ENCODE peak calls at places on chromosomes 16 and 17, in four cellular contexts. Q is CD8-positive, alpha-beta T cell; J is mucosa of descending colon; F is tibial artery. R is an unnamed sample.
A peak's percentile ranks its signal among the peaks of the same experiment; 100 is the strongest.

GRCh38 chr16:47134550-47134949 is 9.2 kb downstream of the NETO2 start:
- DNase-seq in F (no peak), Q (no peak), J (no peak), R (no peak)

GRCh38 chr17:17924131-17924856 is 47.9 kb downstream of the TOM1L2 start:
- DNase-seq in J (no peak), Q (no peak), F (no peak), R (no peak)

GRCh38 chr17:76370261-76370993 is 14.0 kb upstream of the SPHK1 start:
- DNase-seq in J (peak; percentile 53), Q (no peak), F (peak; percentile 84), R (peak; percentile 86)

GRCh38 chr17:21345236-21345635 is 30.9 kb upstream of the KCNJ12 start:
- DNase-seq in J (no peak), F (peak; percentile 62), Q (no peak), R (no peak)

GRCh38 chr16:78955206-78955605 is 645.3 kb downstream of the MAF start:
- DNase-seq in J (no peak), F (no peak), Q (no peak), R (no peak)

GRCh38 chr17:61757168-61757567 is 106.2 kb downstream of the BRIP1 start:
- DNase-seq in J (no peak), F (no peak), Q (no peak), R (no peak)

GRCh38 chr16:86529160-86529559 is 18.8 kb downstream of the FOXF1 start:
- DNase-seq in J (no peak), F (no peak), Q (no peak), R (no peak)

GRCh38 chr16:79598341-79599181 is 2.0 kb downstream of the MAF start:
- DNase-seq in Q (no peak), F (peak; percentile 81), J (peak; percentile 54), R (peak; percentile 54)

GRCh38 chr16:19704321-19705130 is 13.5 kb downstream of the KNOP1 start:
- DNase-seq in F (no peak), Q (no peak), J (no peak), R (peak; percentile 94)

GRCh38 chr17:4519361-4519788 is 20.7 kb downstream of the SPNS2 start:
- DNase-seq in F (no peak), Q (no peak), J (no peak), R (no peak)

GRCh38 chr17:69761767-69762321 is 313.2 kb upstream of the KCNJ16 start:
- DNase-seq in Q (no peak), F (no peak), J (no peak), R (peak; percentile 89)

GRCh38 chr16:9123871-9124270 is 32.4 kb downstream of the HAPSTR1 start:
- DNase-seq in F (peak; percentile 76), Q (no peak), J (peak; percentile 91), R (no peak)

GRCh38 chr17:82536220-82537201 is 17.0 kb downstream of the FOXK2 start:
- DNase-seq in F (no peak), Q (no peak), J (no peak), R (peak; percentile 94)

GRCh38 chr16:29029168-29029994 is 44.5 kb downstream of the LAT start:
- DNase-seq in F (no peak), J (no peak), Q (no peak), R (peak; percentile 96)

GRCh38 chr16:72221216-72221995 is 49.5 kb upstream of the PMFBP1 start:
- DNase-seq in F (no peak), Q (no peak), J (no peak), R (no peak)

GRCh38 chr17:56893503-56893902 is 20.3 kb downstream of the TRIM25 start:
- DNase-seq in F (no peak), J (no peak), Q (no peak), R (no peak)

GRCh38 chr17:72116692-72117469 is 3.9 kb upstream of the SOX9 start:
- DNase-seq in Q (no peak), J (peak; percentile 44), F (no peak), R (peak; percentile 48)

GRCh38 chr17:81260641-81261040 is 21.5 kb downstream of the NDUFAF8 start:
- DNase-seq in F (no peak), Q (no peak), J (peak; percentile 21), R (no peak)

GRCh38 chr16:48864055-48864454 is 254.1 kb upstream of the N4BP1 start:
- DNase-seq in J (no peak), Q (no peak), F (no peak), R (no peak)

GRCh38 chr16:49858200-49859129 is 2.6 kb upstream of the ZNF423 start:
- DNase-seq in F (peak; percentile 86), Q (no peak), J (peak; percentile 74), R (peak; percentile 51)

GRCh38 chr17:67503184-67503583 is 126.1 kb downstream of the PITPNC1 start:
- DNase-seq in J (no peak), Q (no peak), F (no peak), R (no peak)

GRCh38 chr17:5672815-5673430 is 88.6 kb upstream of the NLRP1 start:
- DNase-seq in Q (no peak), J (no peak), F (no peak), R (no peak)

GRCh38 chr16:86931410-86931941 is 353.1 kb downstream of the FOXL1 start:
- DNase-seq in Q (no peak), J (no peak), F (peak; percentile 84), R (peak; percentile 72)

GRCh38 chr16:85279874-85280545 is 167.7 kb upstream of the CIBAR2 start:
- DNase-seq in J (no peak), Q (no peak), F (no peak), R (peak; percentile 37)

GRCh38 chr16:53433930-53434435 is 288 bp upstream of the RBL2 start:
- DNase-seq in J (no peak), Q (peak; percentile 69), F (no peak), R (peak; percentile 85)

GRCh38 chr16:1379054-1379862 is 27.5 kb downstream of the GNPTG start:
- DNase-seq in Q (peak; percentile 34), F (peak; percentile 96), J (peak; percentile 79), R (peak; percentile 66)

GRCh38 chr16:22323998-22324786 is 27.0 kb downstream of the POLR3E start:
- DNase-seq in J (no peak), F (no peak), Q (no peak), R (no peak)

GRCh38 chr17:45091778-45092425 is 30.8 kb downstream of the NMT1 start:
- DNase-seq in Q (no peak), J (no peak), F (no peak), R (peak; percentile 48)

GRCh38 chr16:11706180-11706742 is 36.4 kb downstream of the TXNDC11 start:
- DNase-seq in Q (no peak), F (no peak), J (no peak), R (peak; percentile 49)

GRCh38 chr17:37488607-37489196 is 989 bp upstream of the DUSP14 start:
- DNase-seq in Q (peak; percentile 10), J (peak; percentile 80), F (peak; percentile 92), R (peak; percentile 93)

GRCh38 chr16:57301126-57301817 is 16.8 kb upstream of the PLLP start:
- DNase-seq in J (peak; percentile 51), Q (no peak), F (no peak), R (no peak)
- H3K4me3 ChIP-seq in J (no peak overlapping the region), Q (peak overlapping the region; percentile 19), F (no peak overlapping the region), R (no peak overlapping the region)

DNA sequence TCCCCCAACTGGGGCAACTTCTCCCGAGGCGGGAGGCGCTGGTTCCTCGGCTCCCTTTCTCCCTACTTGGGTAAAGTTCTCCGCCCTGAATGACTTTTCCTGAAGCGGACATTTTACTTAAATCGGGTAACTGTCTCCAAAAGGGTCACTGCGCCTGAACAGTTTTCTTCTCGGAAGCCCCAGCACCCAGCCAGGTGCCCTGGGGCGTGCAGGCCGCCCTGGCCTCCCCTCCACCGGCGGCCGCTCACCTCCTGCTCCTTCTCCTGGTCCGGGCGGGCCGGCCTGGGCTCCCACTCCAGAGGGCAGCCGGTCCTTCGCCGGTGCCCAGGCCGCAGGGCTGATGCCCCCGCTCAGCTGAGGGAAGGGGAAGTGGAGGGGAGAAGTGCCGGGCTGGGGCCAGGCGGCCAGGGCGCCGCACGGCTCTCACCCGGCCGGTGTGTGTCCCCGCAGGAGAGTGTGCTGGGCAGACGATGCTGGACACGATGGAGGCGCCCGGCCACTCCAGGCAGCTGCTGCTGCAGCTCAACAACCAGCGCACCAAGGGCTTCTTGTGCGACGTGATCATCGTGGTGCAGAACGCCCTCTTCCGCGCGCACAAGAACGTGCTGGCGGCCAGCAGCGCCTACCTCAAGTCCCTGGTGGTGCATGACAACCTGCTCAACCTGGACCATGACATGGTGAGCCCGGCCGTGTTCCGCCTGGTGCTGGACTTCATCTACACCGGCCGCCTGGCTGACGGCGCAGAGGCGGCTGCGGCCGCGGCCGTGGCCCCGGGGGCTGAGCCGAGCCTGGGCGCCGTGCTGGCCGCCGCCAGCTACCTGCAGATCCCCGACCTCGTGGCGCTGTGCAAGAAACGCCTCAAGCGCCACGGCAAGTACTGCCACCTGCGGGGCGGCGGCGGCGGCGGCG is 1.6 kb downstream of the HIC1 start:
- DNase-seq in J (peak; percentile 65), F (no peak), Q (no peak), R (peak; percentile 79)
- TF ChIP-seq CTCF in J (no peak), F (no peak), Q (no peak), R (no peak)

GRCh38 chr16:15979801-15980200 is 30.4 kb downstream of the ABCC1 start:
- DNase-seq in Q (no peak), F (no peak), J (no peak), R (no peak)

GRCh38 chr16:15975172-15975571 is 25.8 kb downstream of the ABCC1 start:
- DNase-seq in Q (no peak), J (no peak), F (no peak), R (no peak)

GRCh38 chr16:15973997-15974396 is 24.6 kb downstream of the ABCC1 start:
- DNase-seq in Q (no peak), J (no peak), F (no peak), R (no peak)

GRCh38 chr16:15976225-15976812 is 26.9 kb downstream of the ABCC1 start:
- DNase-seq in Q (no peak), F (no peak), J (no peak), R (no peak)

DNA sequence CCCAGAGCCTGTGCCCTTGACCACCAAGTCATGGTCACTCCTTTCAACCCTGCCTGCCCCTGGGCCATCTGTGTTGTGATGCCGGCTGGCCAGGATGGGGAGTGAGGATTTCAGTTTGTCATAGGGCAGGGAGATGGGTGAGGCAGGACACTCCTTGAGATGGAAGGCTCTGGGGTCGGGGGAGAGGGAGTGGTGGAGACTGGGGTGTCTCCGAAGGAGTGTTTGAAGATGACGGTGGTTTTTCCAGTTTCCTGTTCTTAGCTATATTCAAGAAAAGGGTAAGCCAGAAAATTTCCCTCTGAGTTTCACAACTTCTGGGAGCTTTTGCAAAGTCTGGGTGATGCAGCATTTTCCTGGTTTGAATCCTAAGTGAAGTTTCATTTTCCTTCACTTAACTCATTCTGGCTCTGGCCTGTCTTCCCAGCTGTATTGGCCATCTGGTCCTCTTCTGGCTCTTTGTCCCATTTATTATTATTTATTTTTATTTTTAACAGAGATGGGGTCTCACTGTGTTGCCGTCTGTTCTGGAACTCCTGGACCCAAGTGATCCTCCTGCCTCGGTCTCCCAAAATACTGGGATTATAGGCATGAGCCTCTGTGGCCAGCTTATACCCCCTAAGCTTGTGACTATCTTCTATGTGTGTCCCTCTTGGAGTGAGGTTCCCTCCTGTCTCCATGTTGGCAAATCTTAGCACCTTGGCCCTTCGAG is 27.7 kb downstream of the ABCC1 start:
- DNase-seq in J (no peak), F (no peak), Q (no peak), R (peak; percentile 55)
- H3K4me3 ChIP-seq in J (no peak overlapping the region), F (no peak overlapping the region), Q (no peak overlapping the region), R (no peak overlapping the region)

GRCh38 chr16:64132190-64132589 is 989.7 kb downstream of the CDH11 start:
- DNase-seq in F (no peak), Q (no peak), J (no peak), R (no peak)
- TF ChIP-seq CTCF in F (no peak), Q (no peak), J (no peak), R (no peak)

R was measured in choroid plexus epithelial cell.